ENCODE peak calls at places on chromosomes 16 and 17, in seven cellular contexts. One of them, this sample, is unnamed.

GRCh38 chr17:3695723-3696411 is at the start of gene P2RX5:
- DNase-seq in HepG2: no peak
- DNase-seq in GM12878: no peak
- DNase-seq in Panc1: no peak
- DNase-seq in HCT116: no peak
- DNase-seq in H1: no peak
- DNase-seq in SK-N-SH: peak; percentile 81
- DNase-seq in this sample: peak; percentile 35

GRCh38 chr17:4852504-4853075 is 19.4 kb downstream of the MINK1 start:
- DNase-seq in H1: no peak
- DNase-seq in Panc1: no peak
- DNase-seq in SK-N-SH: peak; percentile 48
- DNase-seq in HCT116: no peak
- DNase-seq in GM12878: no peak
- DNase-seq in HepG2: peak; percentile 17
- DNase-seq in this sample: peak; percentile 29

GRCh38 chr16:86824751-86825310 is 246.5 kb downstream of the FOXL1 start:
- DNase-seq in H1: no peak
- DNase-seq in GM12878: no peak
- DNase-seq in HCT116: no peak
- DNase-seq in HepG2: no peak
- DNase-seq in Panc1: no peak
- DNase-seq in SK-N-SH: no peak
- DNase-seq in this sample: no peak

GRCh38 chr17:40921026-40921425 is 16.4 kb downstream of the KRT23 start:
- DNase-seq in HepG2: no peak
- DNase-seq in Panc1: no peak
- DNase-seq in GM12878: no peak
- DNase-seq in HCT116: no peak
- DNase-seq in H1: no peak
- DNase-seq in SK-N-SH: no peak
- DNase-seq in this sample: no peak

GRCh38 chr17:61410100-61410551 is 10.5 kb downstream of the TBX2 start:
- DNase-seq in H1: no peak
- DNase-seq in SK-N-SH: peak; percentile 56
- DNase-seq in HepG2: no peak
- DNase-seq in GM12878: no peak
- DNase-seq in Panc1: no peak
- DNase-seq in HCT116: no peak
- DNase-seq in this sample: no peak

GRCh38 chr17:83110755-83111154 is 31.3 kb downstream of the METRNL start:
- DNase-seq in SK-N-SH: peak; percentile 68
- DNase-seq in H1: no peak
- DNase-seq in GM12878: no peak
- DNase-seq in Panc1: no peak
- DNase-seq in HepG2: no peak
- DNase-seq in HCT116: no peak
- DNase-seq in this sample: no peak

GRCh38 chr16:84821728-84822676 is 2.2 kb downstream of the CRISPLD2 start:
- DNase-seq in HCT116: no peak
- DNase-seq in HepG2: no peak
- DNase-seq in SK-N-SH: no peak
- DNase-seq in Panc1: no peak
- DNase-seq in GM12878: no peak
- DNase-seq in H1: no peak
- DNase-seq in this sample: no peak

GRCh38 chr16:4507588-4508345 is 30.8 kb downstream of the CDIP1 start:
- DNase-seq in Panc1: no peak
- DNase-seq in HepG2: no peak
- DNase-seq in HCT116: no peak
- DNase-seq in GM12878: no peak
- DNase-seq in SK-N-SH: no peak
- DNase-seq in H1: no peak
- DNase-seq in this sample: no peak

GRCh38 chr16:72901012-72901411 is 146.9 kb downstream of the ZFHX3 start:
- DNase-seq in HepG2: no peak
- DNase-seq in Panc1: no peak
- DNase-seq in SK-N-SH: no peak
- DNase-seq in GM12878: no peak
- DNase-seq in HCT116: no peak
- DNase-seq in H1: no peak
- DNase-seq in this sample: no peak

GRCh38 chr17:18185391-18185790 is 1.8 kb downstream of the ALKBH5 start:
- DNase-seq in GM12878: no peak
- DNase-seq in Panc1: no peak
- DNase-seq in HepG2: no peak
- DNase-seq in HCT116: no peak
- DNase-seq in H1: no peak
- DNase-seq in SK-N-SH: no peak
- DNase-seq in this sample: no peak

GRCh38 chr16:20610192-20610891 is 34.2 kb upstream of the ACSM2B start:
- DNase-seq in GM12878: no peak
- DNase-seq in HepG2: peak; percentile 27
- DNase-seq in HCT116: no peak
- DNase-seq in H1: no peak
- DNase-seq in Panc1: no peak
- DNase-seq in SK-N-SH: no peak
- DNase-seq in this sample: peak; percentile 29

GRCh38 chr17:38864636-38865398 is 5.0 kb upstream of the LASP1 start:
- DNase-seq in SK-N-SH: no peak
- DNase-seq in H1: no peak
- DNase-seq in Panc1: no peak
- DNase-seq in GM12878: no peak
- DNase-seq in HCT116: no peak
- DNase-seq in HepG2: peak; percentile 66
- DNase-seq in this sample: peak; percentile 71

GRCh38 chr16:9135797-9136196 is 44.4 kb downstream of the HAPSTR1 start:
- DNase-seq in H1: no peak
- DNase-seq in HepG2: no peak
- DNase-seq in Panc1: no peak
- DNase-seq in HCT116: no peak
- DNase-seq in GM12878: no peak
- DNase-seq in SK-N-SH: no peak
- DNase-seq in this sample: peak; percentile 43

GRCh38 chr16:66344533-66345145 is 21.9 kb upstream of the CDH5 start:
- DNase-seq in GM12878: no peak
- DNase-seq in SK-N-SH: no peak
- DNase-seq in HCT116: no peak
- DNase-seq in HepG2: peak; percentile 29
- DNase-seq in H1: no peak
- DNase-seq in Panc1: no peak
- DNase-seq in this sample: peak; percentile 54

GRCh38 chr17:16171613-16172012 is 43.7 kb downstream of the NCOR1 start:
- DNase-seq in Panc1: peak; percentile 39
- DNase-seq in GM12878: no peak
- DNase-seq in HepG2: peak; percentile 48
- DNase-seq in HCT116: no peak
- DNase-seq in H1: no peak
- DNase-seq in SK-N-SH: no peak
- DNase-seq in this sample: no peak

GRCh38 chr17:16442594-16443389 is 27.4 kb downstream of the TRPV2 start:
- DNase-seq in HepG2: no peak
- DNase-seq in H1: no peak
- DNase-seq in SK-N-SH: no peak
- DNase-seq in GM12878: no peak
- DNase-seq in Panc1: no peak
- DNase-seq in HCT116: no peak
- DNase-seq in this sample: no peak

GRCh38 chr16:89120921-89121351 is 27.3 kb downstream of the ACSF3 start:
- DNase-seq in SK-N-SH: no peak
- DNase-seq in HepG2: no peak
- DNase-seq in HCT116: no peak
- DNase-seq in GM12878: no peak
- DNase-seq in Panc1: no peak
- DNase-seq in H1: no peak
- DNase-seq in this sample: no peak

GRCh38 chr16:89034573-89034961 is 57.6 kb upstream of the CBFA2T3 start:
- DNase-seq in HCT116: no peak
- DNase-seq in HepG2: no peak
- DNase-seq in GM12878: no peak
- DNase-seq in H1: no peak
- DNase-seq in SK-N-SH: no peak
- DNase-seq in Panc1: no peak
- DNase-seq in this sample: no peak

GRCh38 chr17:20982589-20983358 is 60.0 kb downstream of the USP22 start:
- DNase-seq in Panc1: no peak
- DNase-seq in HepG2: no peak
- DNase-seq in HCT116: no peak
- DNase-seq in SK-N-SH: no peak
- DNase-seq in H1: no peak
- DNase-seq in GM12878: no peak
- DNase-seq in this sample: no peak
- TF ChIP-seq SIN3A in Panc1: no peak
- TF ChIP-seq SIN3A in HepG2: no peak
- TF ChIP-seq SIN3A in HCT116: no peak
- TF ChIP-seq SIN3A in SK-N-SH: no peak
- TF ChIP-seq SIN3A in H1: no peak
- TF ChIP-seq SIN3A in GM12878: no peak
- TF ChIP-seq SIN3A in this sample: no peak

DNA sequence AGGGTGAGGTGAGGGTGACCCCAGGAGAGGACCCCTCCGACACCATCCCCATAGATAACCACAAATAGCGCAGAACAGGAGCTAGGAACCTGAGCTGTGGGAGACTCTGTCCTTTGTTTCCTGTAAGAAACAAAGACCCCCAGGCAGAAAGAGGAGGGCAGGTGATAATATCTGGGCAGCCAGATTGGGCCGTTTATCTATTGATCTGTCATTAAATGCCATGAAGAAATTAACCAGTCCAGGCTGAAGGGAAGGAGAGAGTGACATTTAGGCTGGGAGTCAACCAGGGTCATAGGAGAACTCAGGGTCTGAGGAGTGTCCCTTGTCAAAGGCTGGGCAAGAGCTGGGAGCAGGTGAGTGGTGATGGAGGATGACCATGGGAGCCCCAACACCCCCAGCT is 157.8 kb downstream of the C16orf78 start:
- DNase-seq in GM12878: no peak
- DNase-seq in SK-N-SH: peak; percentile 53
- DNase-seq in H1: no peak
- DNase-seq in HepG2: no peak
- DNase-seq in Panc1: no peak
- DNase-seq in HCT116: no peak
- DNase-seq in this sample: no peak
- TF ChIP-seq SIN3A in GM12878: no peak
- TF ChIP-seq SIN3A in SK-N-SH: no peak
- TF ChIP-seq SIN3A in H1: no peak
- TF ChIP-seq SIN3A in HepG2: no peak
- TF ChIP-seq SIN3A in Panc1: no peak
- TF ChIP-seq SIN3A in HCT116: no peak
- TF ChIP-seq SIN3A in this sample: no peak

GRCh38 chr17:82092094-82092586 is 5.9 kb downstream of the FASN start:
- DNase-seq in Panc1: no peak
- DNase-seq in SK-N-SH: no peak
- DNase-seq in GM12878: no peak
- DNase-seq in HepG2: no peak
- DNase-seq in H1: no peak
- DNase-seq in HCT116: no peak
- DNase-seq in this sample: no peak

GRCh38 chr17:82094931-82095776 is 2.9 kb downstream of the FASN start:
- DNase-seq in H1: no peak
- DNase-seq in HepG2: no peak
- DNase-seq in Panc1: no peak
- DNase-seq in SK-N-SH: no peak
- DNase-seq in GM12878: no peak
- DNase-seq in HCT116: no peak
- DNase-seq in this sample: no peak

GRCh38 chr17:82092628-82092994 is 5.4 kb downstream of the FASN start:
- DNase-seq in Panc1: no peak
- DNase-seq in GM12878: no peak
- DNase-seq in HepG2: no peak
- DNase-seq in SK-N-SH: no peak
- DNase-seq in HCT116: no peak
- DNase-seq in H1: no peak
- DNase-seq in this sample: no peak

GRCh38 chr17:82091264-82092066 is 6.6 kb downstream of the FASN start:
- DNase-seq in H1: no peak
- DNase-seq in Panc1: no peak
- DNase-seq in HepG2: no peak
- DNase-seq in GM12878: no peak
- DNase-seq in SK-N-SH: no peak
- DNase-seq in HCT116: no peak
- DNase-seq in this sample: no peak

DNA sequence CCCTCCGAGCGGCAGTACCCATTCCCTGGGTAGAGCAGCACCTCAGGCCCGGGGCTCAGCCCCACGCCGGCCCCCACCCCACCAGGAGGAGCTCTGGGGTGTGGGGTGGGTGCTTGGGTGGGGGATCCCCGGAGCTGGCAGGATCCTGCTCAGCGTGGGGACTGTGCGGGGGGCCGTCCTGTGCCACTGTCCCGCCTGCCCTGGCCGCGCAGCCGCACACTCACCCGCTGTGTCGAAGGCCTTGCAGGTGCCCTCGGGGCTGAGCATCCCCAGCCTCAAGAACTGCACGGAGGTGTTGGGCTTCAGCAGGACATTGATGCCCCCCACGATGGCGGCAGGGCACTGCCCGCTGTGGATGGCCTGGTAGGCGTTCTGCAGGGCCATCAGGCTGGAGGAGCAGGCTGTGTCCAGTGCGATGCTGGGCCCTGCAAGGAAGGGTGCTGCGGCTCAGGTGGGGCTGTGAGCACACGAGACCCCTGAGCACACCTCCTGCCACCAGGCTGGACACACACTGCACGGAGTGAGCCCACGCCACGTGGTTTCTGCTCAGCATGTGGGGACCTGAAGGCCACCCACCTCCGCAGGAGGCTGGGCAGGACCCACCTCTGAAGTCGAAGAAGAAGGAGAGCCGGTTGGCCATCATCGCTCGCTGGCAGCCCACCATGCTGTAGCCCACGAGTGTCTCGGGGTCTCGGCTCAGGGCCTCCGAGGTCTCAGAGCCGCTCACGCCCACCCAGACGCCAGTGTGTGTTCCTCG is 4.9 kb downstream of the FASN start:
- DNase-seq in GM12878: no peak
- DNase-seq in SK-N-SH: no peak
- DNase-seq in HCT116: no peak
- DNase-seq in Panc1: no peak
- DNase-seq in H1: no peak
- DNase-seq in HepG2: no peak
- DNase-seq in this sample: no peak
- TF ChIP-seq SIN3A in GM12878: no peak
- TF ChIP-seq SIN3A in SK-N-SH: no peak
- TF ChIP-seq SIN3A in HCT116: no peak
- TF ChIP-seq SIN3A in Panc1: no peak
- TF ChIP-seq SIN3A in H1: no peak
- TF ChIP-seq SIN3A in HepG2: no peak
- TF ChIP-seq SIN3A in this sample: no peak

DNA sequence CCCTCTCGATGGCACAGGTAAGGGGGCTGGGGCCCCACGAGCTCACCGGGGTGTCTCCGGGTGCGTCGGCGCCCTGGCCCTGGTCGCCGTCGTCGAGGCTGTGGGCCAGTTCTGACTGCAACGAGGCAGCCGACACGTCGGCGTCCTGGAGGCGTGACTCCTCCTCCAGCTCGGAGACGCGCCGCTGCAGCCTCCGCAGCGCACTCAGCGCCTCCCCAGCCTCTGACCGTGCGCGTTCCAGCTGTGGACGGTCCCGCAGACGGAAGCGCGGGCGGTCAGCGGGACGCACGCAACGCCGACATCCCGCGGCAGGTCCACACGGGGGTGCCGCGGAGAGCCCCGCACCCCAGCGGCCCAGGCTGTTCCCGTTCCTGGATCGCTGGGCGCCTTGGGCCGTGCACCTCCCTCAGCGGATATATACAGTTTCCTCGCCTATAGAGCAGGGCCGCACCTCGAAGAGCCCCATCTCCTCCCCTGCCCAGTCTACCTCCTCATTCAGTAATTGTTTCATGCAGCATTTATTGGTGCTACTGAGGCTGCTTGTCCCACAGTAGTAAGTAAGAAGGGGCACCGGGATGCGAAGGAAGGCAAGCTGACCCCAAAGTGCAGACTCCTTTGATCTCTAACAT is 5.8 kb downstream of the THOC6 start:
- DNase-seq in GM12878: no peak
- DNase-seq in Panc1: no peak
- DNase-seq in H1: no peak
- DNase-seq in HCT116: no peak
- DNase-seq in SK-N-SH: peak; percentile 67
- DNase-seq in HepG2: no peak
- DNase-seq in this sample: peak; percentile 59
- TF ChIP-seq SIN3A in GM12878: no peak
- TF ChIP-seq SIN3A in Panc1: no peak
- TF ChIP-seq SIN3A in H1: no peak
- TF ChIP-seq SIN3A in HCT116: no peak
- TF ChIP-seq SIN3A in SK-N-SH: no peak
- TF ChIP-seq SIN3A in HepG2: no peak
- TF ChIP-seq SIN3A in this sample: no peak